ENCODE peak calls at places on chromosomes 5 and 9, in four cellular contexts. X is SJSA1; F is activated CD4-positive, alpha-beta T cell treated with anti-CD3 and anti-CD28 coated beads, Interleukin-2, amount 50 U/mL, for 1 hour; E is stimulated activated CD8-positive, alpha-beta memory T cell treated with anti-CD3 and anti-CD28 coated beads, Interleukin-2, amount 100 ng/mL, for 48 hours. K is an unnamed sample.

GRCh38 chr9:100099722-100100042 is 639 bp downstream of the INVS start:
- DNase-seq in X (no peak), F (no peak), E (no peak), K (no peak)

GRCh38 chr5:69300537-69301203 is 31.9 kb downstream of the CCDC125 start:
- DNase-seq in X (no peak), F (no peak), E (no peak), K (no peak)

GRCh38 chr5:137696481-137696880 is 39.4 kb downstream of the KLHL3 start:
- DNase-seq in X (no peak), F (no peak), E (no peak), K (no peak)

GRCh38 chr5:36363101-36363500 is 61.4 kb upstream of the RANBP3L start:
- DNase-seq in X (no peak), F (no peak), E (no peak), K (peak)

GRCh38 chr5:143262393-143263174 is 140.9 kb downstream of the NR3C1 start:
- DNase-seq in X (no peak), F (no peak), E (no peak), K (peak)

GRCh38 chr9:136047775-136048559 is 47.1 kb downstream of the NACC2 start:
- DNase-seq in X (no peak), F (no peak), E (no peak), K (no peak)

GRCh38 chr5:149549461-149550266 is 1.6 kb downstream of the CSNK1A1 start:
- DNase-seq in X (no peak), F (peak), E (no peak), K (peak)

GRCh38 chr5:120808135-120808534 is 344.0 kb downstream of the PRR16 start:
- DNase-seq in X (no peak), F (no peak), E (no peak), K (no peak)

GRCh38 chr9:93303258-93303771 is 119.4 kb downstream of the WNK2 start:
- DNase-seq in X (no peak), F (no peak), E (no peak), K (no peak)

GRCh38 chr5:171882118-171882517 is 96.5 kb downstream of the SMIM23 start:
- DNase-seq in X (no peak), F (no peak), E (no peak), K (no peak)

GRCh38 chr5:159316519-159317383 is 13.5 kb downstream of the IL12B start:
- DNase-seq in X (peak), F (peak), E (peak), K (no peak)

GRCh38 chr5:14664270-14665109 is at the start of gene OTULIN:
- DNase-seq in X (peak), F (peak), E (peak), K (peak)

GRCh38 chr9:33329996-33330395 is 39.7 kb downstream of the NFX1 start:
- DNase-seq in X (no peak), F (no peak), E (no peak), K (no peak)

GRCh38 chr9:93205045-93205768 is 21.3 kb downstream of the WNK2 start:
- DNase-seq in X (no peak), F (no peak), E (no peak), K (no peak)

GRCh38 chr9:89368978-89369377 is 50.7 kb downstream of the SECISBP2 start:
- DNase-seq in X (no peak), F (no peak), E (no peak), K (no peak)

GRCh38 chr5:73654861-73655318 is 28.9 kb downstream of the ARHGEF28 start:
- DNase-seq in X (no peak), F (no peak), E (no peak), K (no peak)

GRCh38 chr5:171826132-171826531 is 40.5 kb downstream of the SMIM23 start:
- DNase-seq in X (peak), F (no peak), E (no peak), K (no peak)

GRCh38 chr5:135484563-135485157 is 32.5 kb upstream of the TIFAB start:
- DNase-seq in X (no peak), F (no peak), E (no peak), K (no peak)

GRCh38 chr9:119955276-119955675 is 586.0 kb upstream of the BRINP1 start:
- DNase-seq in X (no peak), F (no peak), E (no peak), K (no peak)

GRCh38 chr5:40410231-40410861 is 269.4 kb upstream of the PTGER4 start:
- DNase-seq in X (no peak), F (peak), E (peak), K (no peak)

GRCh38 chr5:159345336-159345735 is 15.0 kb upstream of the IL12B start:
- DNase-seq in X (no peak), F (no peak), E (no peak), K (no peak)

GRCh38 chr5:80082731-80083114 is 47.6 kb downstream of the THBS4 start:
- DNase-seq in X (no peak), F (no peak), E (peak), K (peak)

GRCh38 chr5:154520861-154521453 is 42.9 kb upstream of the HAND1 start:
- DNase-seq in X (no peak), F (no peak), E (no peak), K (peak)

GRCh38 chr9:100700689-100701318 is 122.9 kb downstream of the CAVIN4 start:
- DNase-seq in X (no peak), F (no peak), E (no peak), K (peak)

GRCh38 chr5:180494510-180495181 is 467 bp downstream of the CNOT6 start:
- DNase-seq in X (no peak), F (no peak), E (peak), K (no peak)

GRCh38 chr5:160064441-160064840 is 54.8 kb downstream of the PWWP2A start:
- DNase-seq in X (no peak), F (no peak), E (no peak), K (no peak)

GRCh38 chr9:93020785-93021670 is 37.5 kb upstream of the SUSD3 start:
- DNase-seq in X (no peak), F (peak), E (no peak), K (no peak)

GRCh38 chr5:149583394-149583793 is 2.1 kb downstream of the ARHGEF37 start:
- DNase-seq in X (no peak), F (no peak), E (no peak), K (no peak)

GRCh38 chr9:23784962-23785361 is 41.1 kb downstream of the ELAVL2 start:
- DNase-seq in X (no peak), F (no peak), E (no peak), K (no peak)

GRCh38 chr9:132699926-132700325 is 29.7 kb downstream of the GTF3C4 start:
- DNase-seq in X (no peak), F (no peak), E (no peak), K (no peak)

GRCh38 chr9:38256461-38256860 is 136.0 kb upstream of the ALDH1B1 start:
- DNase-seq in X (no peak), F (no peak), E (no peak), K (no peak)

GRCh38 chr9:3951266-3951665 is 348.6 kb downstream of the GLIS3 start:
- DNase-seq in X (no peak), F (no peak), E (no peak), K (no peak)

GRCh38 chr9:113687680-113688371 is 188.3 kb upstream of the ZNF618 start:
- DNase-seq in X (no peak), F (no peak), E (no peak), K (no peak)

GRCh38 chr5:52560366-52560765 is 227.3 kb upstream of the ITGA1 start:
- DNase-seq in X (no peak), F (no peak), E (no peak), K (no peak)